ENCODE peak calls at places on chromosome 18, in eight cellular contexts. J is DMS53; Z is aorta; B is activated CD8-positive, alpha-beta T cell treated with anti-CD3 and anti-CD28 coated beads, Interleukin-2, amount 10 ng/mL, durations not matched to agents 7 days and 5 days; K is left ventricle myocardium inferior; L is Kasumi-1; M is GOT3; T is activated CD8-positive, alpha-beta memory T cell treated with anti-CD3 and anti-CD28 coated beads for 4 hours. W is an unnamed sample.

GRCh38 chr18:47184419-47185050 is 8.4 kb upstream of the IER3IP1 start:
- DNase-seq in Z (no peak), K (no peak), M (no peak), J (peak), L (no peak), T (no peak), B (no peak), W (no peak)

GRCh38 chr18:11407900-11408299 is 201.5 kb upstream of the SLC35G4 start:
- DNase-seq in M (no peak), B (no peak), J (no peak), Z (no peak), K (no peak), T (no peak), L (no peak), W (no peak)

GRCh38 chr18:12406376-12407111 is 1.2 kb upstream of the PRELID3A start:
- DNase-seq in B (no peak), L (no peak), Z (no peak), J (no peak), M (no peak), K (no peak), T (no peak), W (no peak)

GRCh38 chr18:57803119-57803969 is at the start of gene ATP8B1:
- DNase-seq in M (peak), J (peak), Z (peak), T (no peak), B (no peak), L (no peak), K (peak), W (peak)

GRCh38 chr18:32160547-32160946 is 29.3 kb upstream of the MEP1B start:
- DNase-seq in J (peak), B (no peak), T (no peak), L (no peak), Z (no peak), K (no peak), M (no peak), W (no peak)

GRCh38 chr18:2547477-2548087 is 23.7 kb downstream of the METTL4 start:
- DNase-seq in B (no peak), T (no peak), K (no peak), J (peak), M (no peak), L (peak), Z (no peak), W (no peak)

GRCh38 chr18:29491907-29492306 is 1315.0 kb upstream of the CDH2 start:
- DNase-seq in T (no peak), B (no peak), K (no peak), J (no peak), L (no peak), M (no peak), Z (no peak), W (no peak)

GRCh38 chr18:6557052-6557451 is 142.3 kb upstream of the L3MBTL4 start:
- DNase-seq in B (no peak), M (no peak), L (no peak), K (no peak), J (no peak), Z (no peak), T (no peak), W (no peak)

GRCh38 chr18:76401496-76401895 is 93.5 kb downstream of the ZNF516 start:
- DNase-seq in T (no peak), J (peak), Z (no peak), L (no peak), B (no peak), K (no peak), M (no peak), W (no peak)

GRCh38 chr18:55663891-55664290 is 75.9 kb upstream of the TCF4 start:
- DNase-seq in B (no peak), M (no peak), L (no peak), K (no peak), Z (no peak), J (no peak), T (no peak), W (no peak)

GRCh38 chr18:53701697-53702096 is 522.8 kb downstream of the MBD2 start:
- DNase-seq in M (no peak), Z (no peak), T (no peak), B (no peak), L (no peak), K (no peak), J (peak), W (no peak)

GRCh38 chr18:22871809-22872525 is 61.2 kb upstream of the RBBP8 start:
- DNase-seq in M (no peak), J (no peak), K (no peak), B (no peak), Z (no peak), T (no peak), L (no peak), W (no peak)

GRCh38 chr18:55633032-55633431 is 45.0 kb upstream of the TCF4 start:
- DNase-seq in K (no peak), T (no peak), B (no peak), L (no peak), M (no peak), J (no peak), Z (no peak), W (no peak)

GRCh38 chr18:44638811-44639210 is 41.9 kb upstream of the SETBP1 start:
- DNase-seq in Z (no peak), T (no peak), B (no peak), K (no peak), M (no peak), L (no peak), J (no peak), W (no peak)

GRCh38 chr18:52007109-52007508 is 332.9 kb upstream of the DCC start:
- DNase-seq in J (no peak), B (no peak), K (no peak), Z (no peak), L (no peak), T (no peak), M (no peak), W (no peak)

W was measured in psoas muscle.